ENCODE peak calls at places on chromosomes 6 and 20, in ten cellular contexts. One of them, this sample, is unnamed.

GRCh38 chr6:88612631-88613030 is 350.8 kb downstream of the RNGTT start:
- DNase-seq in ascending aorta: no peak
- DNase-seq in CD8-positive, alpha-beta memory T cell: no peak
- DNase-seq in SJSA1: no peak
- DNase-seq in mammary epithelial cell: no peak
- DNase-seq in fibroblast of lung: no peak
- DNase-seq in WERI-Rb-1: no peak
- DNase-seq in suprapubic skin: no peak
- DNase-seq in astrocyte: no peak
- DNase-seq in cardiac muscle cell: no peak
- DNase-seq in this sample: no peak

GRCh38 chr6:17497701-17498100 is 102.4 kb upstream of the FAM8A1 start:
- DNase-seq in ascending aorta: no peak
- DNase-seq in CD8-positive, alpha-beta memory T cell: no peak
- DNase-seq in SJSA1: no peak
- DNase-seq in mammary epithelial cell: no peak
- DNase-seq in fibroblast of lung: no peak
- DNase-seq in WERI-Rb-1: no peak
- DNase-seq in suprapubic skin: no peak
- DNase-seq in astrocyte: no peak
- DNase-seq in cardiac muscle cell: no peak
- DNase-seq in this sample: no peak

GRCh38 chr20:55291251-55291650 is 714.1 kb downstream of the CBLN4 start:
- DNase-seq in ascending aorta: no peak
- DNase-seq in CD8-positive, alpha-beta memory T cell: no peak
- DNase-seq in SJSA1: no peak
- DNase-seq in mammary epithelial cell: no peak
- DNase-seq in fibroblast of lung: peak; percentile 1
- DNase-seq in WERI-Rb-1: no peak
- DNase-seq in suprapubic skin: no peak
- DNase-seq in astrocyte: no peak
- DNase-seq in cardiac muscle cell: no peak
- DNase-seq in this sample: no peak

GRCh38 chr20:62678553-62678952 is 30.1 kb upstream of the NTSR1 start:
- DNase-seq in ascending aorta: no peak
- DNase-seq in CD8-positive, alpha-beta memory T cell: no peak
- DNase-seq in SJSA1: no peak
- DNase-seq in mammary epithelial cell: no peak
- DNase-seq in fibroblast of lung: no peak
- DNase-seq in WERI-Rb-1: no peak
- DNase-seq in suprapubic skin: no peak
- DNase-seq in astrocyte: no peak
- DNase-seq in cardiac muscle cell: peak; percentile 12
- DNase-seq in this sample: no peak

GRCh38 chr20:51634257-51634656 is 91.7 kb upstream of the NFATC2 start:
- DNase-seq in ascending aorta: no peak
- DNase-seq in CD8-positive, alpha-beta memory T cell: no peak
- DNase-seq in SJSA1: no peak
- DNase-seq in mammary epithelial cell: no peak
- DNase-seq in fibroblast of lung: no peak
- DNase-seq in WERI-Rb-1: no peak
- DNase-seq in suprapubic skin: no peak
- DNase-seq in astrocyte: no peak
- DNase-seq in cardiac muscle cell: no peak
- DNase-seq in this sample: no peak

GRCh38 chr6:24332306-24332705 is 25.6 kb downstream of the DCDC2 start:
- DNase-seq in ascending aorta: no peak
- DNase-seq in CD8-positive, alpha-beta memory T cell: no peak
- DNase-seq in SJSA1: no peak
- DNase-seq in mammary epithelial cell: peak; percentile 88
- DNase-seq in fibroblast of lung: peak; percentile 95
- DNase-seq in WERI-Rb-1: no peak
- DNase-seq in suprapubic skin: no peak
- DNase-seq in astrocyte: peak; percentile 94
- DNase-seq in cardiac muscle cell: peak; percentile 10
- DNase-seq in this sample: no peak

GRCh38 chr6:29568021-29568420 is 8.5 kb upstream of the UBD start:
- DNase-seq in ascending aorta: no peak
- DNase-seq in CD8-positive, alpha-beta memory T cell: no peak
- DNase-seq in SJSA1: no peak
- DNase-seq in mammary epithelial cell: no peak
- DNase-seq in fibroblast of lung: no peak
- DNase-seq in WERI-Rb-1: no peak
- DNase-seq in suprapubic skin: no peak
- DNase-seq in astrocyte: no peak
- DNase-seq in cardiac muscle cell: no peak
- DNase-seq in this sample: no peak

GRCh38 chr6:90859612-90860011 is 272.7 kb upstream of the MAP3K7 start:
- DNase-seq in ascending aorta: no peak
- DNase-seq in CD8-positive, alpha-beta memory T cell: no peak
- DNase-seq in SJSA1: no peak
- DNase-seq in mammary epithelial cell: no peak
- DNase-seq in fibroblast of lung: no peak
- DNase-seq in WERI-Rb-1: peak; percentile 39
- DNase-seq in suprapubic skin: no peak
- DNase-seq in astrocyte: no peak
- DNase-seq in cardiac muscle cell: no peak
- DNase-seq in this sample: no peak

GRCh38 chr20:17859616-17860232 is 108.9 kb downstream of the SNX5 start:
- DNase-seq in ascending aorta: no peak
- DNase-seq in CD8-positive, alpha-beta memory T cell: no peak
- DNase-seq in SJSA1: no peak
- DNase-seq in mammary epithelial cell: no peak
- DNase-seq in fibroblast of lung: no peak
- DNase-seq in WERI-Rb-1: no peak
- DNase-seq in suprapubic skin: no peak
- DNase-seq in astrocyte: no peak
- DNase-seq in cardiac muscle cell: no peak
- DNase-seq in this sample: no peak

GRCh38 chr6:147081210-147081609 is 123.0 kb upstream of the STXBP5 start:
- DNase-seq in ascending aorta: no peak
- DNase-seq in CD8-positive, alpha-beta memory T cell: no peak
- DNase-seq in SJSA1: no peak
- DNase-seq in mammary epithelial cell: peak; percentile 85
- DNase-seq in fibroblast of lung: no peak
- DNase-seq in WERI-Rb-1: no peak
- DNase-seq in suprapubic skin: no peak
- DNase-seq in astrocyte: no peak
- DNase-seq in cardiac muscle cell: no peak
- DNase-seq in this sample: no peak

GRCh38 chr20:37745553-37745952 is 51.7 kb downstream of the CTNNBL1 start:
- DNase-seq in ascending aorta: no peak
- DNase-seq in CD8-positive, alpha-beta memory T cell: no peak
- DNase-seq in SJSA1: no peak
- DNase-seq in mammary epithelial cell: no peak
- DNase-seq in fibroblast of lung: no peak
- DNase-seq in WERI-Rb-1: no peak
- DNase-seq in suprapubic skin: no peak
- DNase-seq in astrocyte: no peak
- DNase-seq in cardiac muscle cell: no peak
- DNase-seq in this sample: no peak

GRCh38 chr6:101114703-101115102 is 233.6 kb upstream of the ASCC3 start:
- DNase-seq in ascending aorta: no peak
- DNase-seq in CD8-positive, alpha-beta memory T cell: no peak
- DNase-seq in SJSA1: no peak
- DNase-seq in mammary epithelial cell: peak; percentile 30
- DNase-seq in fibroblast of lung: peak; percentile 27
- DNase-seq in WERI-Rb-1: peak; percentile 52
- DNase-seq in suprapubic skin: no peak
- DNase-seq in astrocyte: peak; percentile 17
- DNase-seq in cardiac muscle cell: peak; percentile 66
- DNase-seq in this sample: no peak

GRCh38 chr20:51607170-51607569 is 64.7 kb upstream of the NFATC2 start:
- DNase-seq in ascending aorta: no peak
- DNase-seq in CD8-positive, alpha-beta memory T cell: no peak
- DNase-seq in SJSA1: no peak
- DNase-seq in mammary epithelial cell: no peak
- DNase-seq in fibroblast of lung: no peak
- DNase-seq in WERI-Rb-1: no peak
- DNase-seq in suprapubic skin: no peak
- DNase-seq in astrocyte: no peak
- DNase-seq in cardiac muscle cell: no peak
- DNase-seq in this sample: no peak

GRCh38 chr20:47233333-47234188 is 122.9 kb downstream of the ZMYND8 start:
- DNase-seq in ascending aorta: no peak
- DNase-seq in CD8-positive, alpha-beta memory T cell: no peak
- DNase-seq in SJSA1: no peak
- DNase-seq in mammary epithelial cell: no peak
- DNase-seq in fibroblast of lung: peak; percentile 78
- DNase-seq in WERI-Rb-1: no peak
- DNase-seq in suprapubic skin: no peak
- DNase-seq in astrocyte: peak; percentile 74
- DNase-seq in cardiac muscle cell: peak; percentile 47
- DNase-seq in this sample: no peak

DNA sequence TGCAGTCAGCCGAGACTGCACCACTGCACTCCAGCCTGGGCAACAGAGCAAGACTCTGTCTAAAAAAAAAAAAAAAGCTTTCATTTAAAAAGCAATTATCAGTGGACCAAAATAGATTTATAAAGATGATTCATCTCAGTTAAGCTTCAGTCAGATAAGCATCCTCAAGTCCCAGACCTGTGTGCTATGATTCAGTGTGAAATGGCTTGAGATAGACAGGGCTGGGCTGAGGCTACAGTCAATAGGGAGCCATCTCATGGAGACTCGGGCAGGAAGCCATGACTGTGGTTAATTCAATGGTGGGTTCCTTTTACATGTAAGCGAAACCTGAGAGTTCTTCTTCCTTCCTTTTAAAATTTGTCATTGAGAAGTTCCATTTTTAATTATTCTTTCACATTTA is 276.0 kb downstream of the TFAP2A start:
- DNase-seq in ascending aorta: no peak
- DNase-seq in CD8-positive, alpha-beta memory T cell: no peak
- DNase-seq in SJSA1: peak; percentile 52
- DNase-seq in mammary epithelial cell: peak; percentile 72
- DNase-seq in fibroblast of lung: peak; percentile 70
- DNase-seq in WERI-Rb-1: no peak
- DNase-seq in suprapubic skin: no peak
- DNase-seq in astrocyte: peak; percentile 69
- DNase-seq in cardiac muscle cell: no peak
- DNase-seq in this sample: no peak
- H3K27ac ChIP-seq in ascending aorta: no peak overlapping the region
- H3K27ac ChIP-seq in CD8-positive, alpha-beta memory T cell: no peak overlapping the region
- H3K27ac ChIP-seq in SJSA1: no peak overlapping the region
- H3K27ac ChIP-seq in mammary epithelial cell: no peak overlapping the region
- H3K27ac ChIP-seq in fibroblast of lung: no peak overlapping the region
- H3K27ac ChIP-seq in WERI-Rb-1: no peak overlapping the region
- H3K27ac ChIP-seq in suprapubic skin: no peak overlapping the region
- H3K27ac ChIP-seq in astrocyte: no peak overlapping the region
- H3K27ac ChIP-seq in cardiac muscle cell: no peak overlapping the region
- H3K27ac ChIP-seq in this sample: no peak overlapping the region

GRCh38 chr6:116049381-116049780 is 11.3 kb downstream of the FRK start:
- DNase-seq in ascending aorta: no peak
- DNase-seq in CD8-positive, alpha-beta memory T cell: no peak
- DNase-seq in SJSA1: no peak
- DNase-seq in mammary epithelial cell: no peak
- DNase-seq in fibroblast of lung: no peak
- DNase-seq in WERI-Rb-1: no peak
- DNase-seq in suprapubic skin: no peak
- DNase-seq in astrocyte: no peak
- DNase-seq in cardiac muscle cell: no peak
- DNase-seq in this sample: no peak
- H3K27ac ChIP-seq in ascending aorta: no peak overlapping the region
- H3K27ac ChIP-seq in CD8-positive, alpha-beta memory T cell: no peak overlapping the region
- H3K27ac ChIP-seq in SJSA1: no peak overlapping the region
- H3K27ac ChIP-seq in mammary epithelial cell: no peak overlapping the region
- H3K27ac ChIP-seq in fibroblast of lung: no peak overlapping the region
- H3K27ac ChIP-seq in WERI-Rb-1: no peak overlapping the region
- H3K27ac ChIP-seq in suprapubic skin: no peak overlapping the region
- H3K27ac ChIP-seq in astrocyte: no peak overlapping the region
- H3K27ac ChIP-seq in cardiac muscle cell: no peak overlapping the region
- H3K27ac ChIP-seq in this sample: no peak overlapping the region

DNA sequence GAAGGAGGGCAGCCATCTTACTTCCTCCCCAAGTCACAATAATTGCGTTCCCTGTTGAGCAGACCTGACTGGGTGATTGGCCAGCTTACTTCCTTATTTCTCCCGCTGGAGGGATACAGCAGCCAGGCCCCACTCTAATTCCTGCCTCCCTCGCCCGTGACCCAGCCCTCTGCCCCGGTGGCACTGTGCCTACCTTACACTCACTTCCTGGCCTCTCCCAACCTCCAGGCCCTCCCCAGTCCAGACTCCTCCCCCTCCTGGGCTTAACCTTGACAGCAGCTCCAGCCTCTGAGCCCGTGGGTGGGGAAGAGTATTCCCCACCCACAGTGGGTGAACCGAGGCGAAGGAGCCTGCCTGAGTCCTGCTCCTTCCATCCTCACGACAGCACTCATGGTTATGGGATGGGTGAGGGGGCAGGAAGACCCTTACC is 3.0 kb downstream of the BAK1 start:
- DNase-seq in ascending aorta: peak; percentile 24
- DNase-seq in CD8-positive, alpha-beta memory T cell: no peak
- DNase-seq in SJSA1: no peak
- DNase-seq in mammary epithelial cell: peak; percentile 27
- DNase-seq in fibroblast of lung: no peak
- DNase-seq in WERI-Rb-1: no peak
- DNase-seq in suprapubic skin: peak; percentile 87
- DNase-seq in astrocyte: no peak
- DNase-seq in cardiac muscle cell: no peak
- DNase-seq in this sample: peak; percentile 83
- H3K27ac ChIP-seq in ascending aorta: peak overlapping the region; percentile 40
- H3K27ac ChIP-seq in CD8-positive, alpha-beta memory T cell: no peak overlapping the region
- H3K27ac ChIP-seq in SJSA1: no peak overlapping the region
- H3K27ac ChIP-seq in mammary epithelial cell: peak overlapping the region; percentile 42
- H3K27ac ChIP-seq in fibroblast of lung: no peak overlapping the region
- H3K27ac ChIP-seq in WERI-Rb-1: no peak overlapping the region
- H3K27ac ChIP-seq in suprapubic skin: peak overlapping the region; percentile 79
- H3K27ac ChIP-seq in astrocyte: no peak overlapping the region
- H3K27ac ChIP-seq in cardiac muscle cell: no peak overlapping the region
- H3K27ac ChIP-seq in this sample: no peak overlapping the region

DNA sequence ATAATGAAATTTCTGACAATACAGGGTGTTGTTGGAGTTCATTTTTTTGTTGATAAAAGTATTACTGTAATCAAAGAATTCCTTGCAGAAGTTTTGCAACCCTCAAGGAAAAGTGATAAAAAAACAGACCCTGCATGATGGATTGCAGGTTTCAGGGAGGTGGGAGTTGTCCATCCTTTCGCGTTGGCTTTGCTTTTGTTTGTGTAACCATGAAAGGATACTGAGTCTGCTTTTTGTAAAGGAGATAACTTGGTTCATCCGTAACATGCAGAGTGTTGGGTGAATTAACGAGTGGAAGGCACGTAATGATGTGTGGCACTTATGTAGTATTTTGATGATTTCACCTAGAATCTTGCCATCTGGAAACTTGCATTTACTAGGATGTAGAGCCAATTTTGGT is 23.6 kb downstream of the FOXO3 start:
- DNase-seq in ascending aorta: no peak
- DNase-seq in CD8-positive, alpha-beta memory T cell: no peak
- DNase-seq in SJSA1: no peak
- DNase-seq in mammary epithelial cell: no peak
- DNase-seq in fibroblast of lung: no peak
- DNase-seq in WERI-Rb-1: no peak
- DNase-seq in suprapubic skin: no peak
- DNase-seq in astrocyte: no peak
- DNase-seq in cardiac muscle cell: no peak
- DNase-seq in this sample: no peak
- H3K27ac ChIP-seq in ascending aorta: peak overlapping the region; percentile 47
- H3K27ac ChIP-seq in CD8-positive, alpha-beta memory T cell: no peak overlapping the region
- H3K27ac ChIP-seq in SJSA1: no peak overlapping the region
- H3K27ac ChIP-seq in mammary epithelial cell: no peak overlapping the region
- H3K27ac ChIP-seq in fibroblast of lung: no peak overlapping the region
- H3K27ac ChIP-seq in WERI-Rb-1: no peak overlapping the region
- H3K27ac ChIP-seq in suprapubic skin: no peak overlapping the region
- H3K27ac ChIP-seq in astrocyte: no peak overlapping the region
- H3K27ac ChIP-seq in cardiac muscle cell: no peak overlapping the region
- H3K27ac ChIP-seq in this sample: no peak overlapping the region

This sample was measured in right cardiac atrium.